ENCODE peak calls at places on chromosomes 11 and 22, in ten cellular contexts. One of them, this sample, is unnamed.

GRCh38 chr11:118401880-118402590 is 629 bp downstream of the ATP5MG start:
- DNase-seq in IMR-90: peak; percentile 92
- DNase-seq in substantia nigra: no peak
- DNase-seq in activated T-cell treated with anti-CD3 and anti-CD28 coated beads, Interleukin-2, amount 50 U/mL, for 72 hours: no peak
- DNase-seq in activated CD4-positive, alpha-beta T cell treated with anti-CD3 and anti-CD28 coated beads, Interleukin-2, amount 50 U/mL, for 4 hours: no peak
- DNase-seq in activated T-helper 1 cell treated with anti-CD3 and anti-CD28 coated beads, Interleukin-12 subunit alpha, Interleukin-12 subunit beta, Interleukin-2, Interleukin-4 antibody, amounts not matched to agents 30 ng/mL and 10 ng/mL and 1 ng/mL, durations not matched to agents 14 hours and 24 hours and 36 hours: no peak
- DNase-seq in aorta: no peak
- DNase-seq in Daoy: peak; percentile 6
- DNase-seq in progenitor cell of endocrine pancreas: no peak
- DNase-seq in germinal center: no peak
- DNase-seq in this sample: no peak

GRCh38 chr22:42243802-42244060 is 26.7 kb downstream of the TCF20 start:
- DNase-seq in IMR-90: no peak
- DNase-seq in substantia nigra: no peak
- DNase-seq in activated T-cell treated with anti-CD3 and anti-CD28 coated beads, Interleukin-2, amount 50 U/mL, for 72 hours: no peak
- DNase-seq in activated CD4-positive, alpha-beta T cell treated with anti-CD3 and anti-CD28 coated beads, Interleukin-2, amount 50 U/mL, for 4 hours: no peak
- DNase-seq in activated T-helper 1 cell treated with anti-CD3 and anti-CD28 coated beads, Interleukin-12 subunit alpha, Interleukin-12 subunit beta, Interleukin-2, Interleukin-4 antibody, amounts not matched to agents 30 ng/mL and 10 ng/mL and 1 ng/mL, durations not matched to agents 14 hours and 24 hours and 36 hours: no peak
- DNase-seq in aorta: no peak
- DNase-seq in Daoy: no peak
- DNase-seq in progenitor cell of endocrine pancreas: no peak
- DNase-seq in germinal center: no peak
- DNase-seq in this sample: no peak

GRCh38 chr22:25402501-25403283 is 161.8 kb upstream of the GRK3 start:
- DNase-seq in IMR-90: peak; percentile 59
- DNase-seq in substantia nigra: no peak
- DNase-seq in activated T-cell treated with anti-CD3 and anti-CD28 coated beads, Interleukin-2, amount 50 U/mL, for 72 hours: no peak
- DNase-seq in activated CD4-positive, alpha-beta T cell treated with anti-CD3 and anti-CD28 coated beads, Interleukin-2, amount 50 U/mL, for 4 hours: no peak
- DNase-seq in activated T-helper 1 cell treated with anti-CD3 and anti-CD28 coated beads, Interleukin-12 subunit alpha, Interleukin-12 subunit beta, Interleukin-2, Interleukin-4 antibody, amounts not matched to agents 30 ng/mL and 10 ng/mL and 1 ng/mL, durations not matched to agents 14 hours and 24 hours and 36 hours: no peak
- DNase-seq in aorta: no peak
- DNase-seq in Daoy: peak; percentile 78
- DNase-seq in progenitor cell of endocrine pancreas: no peak
- DNase-seq in germinal center: no peak
- DNase-seq in this sample: no peak

GRCh38 chr11:1129143-1129665 is 28.5 kb upstream of the MUC5AC start:
- DNase-seq in IMR-90: no peak
- DNase-seq in substantia nigra: no peak
- DNase-seq in activated T-cell treated with anti-CD3 and anti-CD28 coated beads, Interleukin-2, amount 50 U/mL, for 72 hours: no peak
- DNase-seq in activated CD4-positive, alpha-beta T cell treated with anti-CD3 and anti-CD28 coated beads, Interleukin-2, amount 50 U/mL, for 4 hours: no peak
- DNase-seq in activated T-helper 1 cell treated with anti-CD3 and anti-CD28 coated beads, Interleukin-12 subunit alpha, Interleukin-12 subunit beta, Interleukin-2, Interleukin-4 antibody, amounts not matched to agents 30 ng/mL and 10 ng/mL and 1 ng/mL, durations not matched to agents 14 hours and 24 hours and 36 hours: no peak
- DNase-seq in aorta: peak; percentile 33
- DNase-seq in Daoy: no peak
- DNase-seq in progenitor cell of endocrine pancreas: peak; percentile 8
- DNase-seq in germinal center: no peak
- DNase-seq in this sample: no peak

GRCh38 chr22:38696606-38697005 is 4.1 kb downstream of the JOSD1 start:
- DNase-seq in IMR-90: peak; percentile 92
- DNase-seq in substantia nigra: no peak
- DNase-seq in activated T-cell treated with anti-CD3 and anti-CD28 coated beads, Interleukin-2, amount 50 U/mL, for 72 hours: peak; percentile 70
- DNase-seq in activated CD4-positive, alpha-beta T cell treated with anti-CD3 and anti-CD28 coated beads, Interleukin-2, amount 50 U/mL, for 4 hours: peak; percentile 45
- DNase-seq in activated T-helper 1 cell treated with anti-CD3 and anti-CD28 coated beads, Interleukin-12 subunit alpha, Interleukin-12 subunit beta, Interleukin-2, Interleukin-4 antibody, amounts not matched to agents 30 ng/mL and 10 ng/mL and 1 ng/mL, durations not matched to agents 14 hours and 24 hours and 36 hours: no peak
- DNase-seq in aorta: no peak
- DNase-seq in Daoy: peak; percentile 84
- DNase-seq in progenitor cell of endocrine pancreas: no peak
- DNase-seq in germinal center: no peak
- DNase-seq in this sample: no peak

GRCh38 chr11:14309425-14310192 is 49.4 kb downstream of the RRAS2 start:
- DNase-seq in IMR-90: no peak
- DNase-seq in substantia nigra: no peak
- DNase-seq in activated T-cell treated with anti-CD3 and anti-CD28 coated beads, Interleukin-2, amount 50 U/mL, for 72 hours: no peak
- DNase-seq in activated CD4-positive, alpha-beta T cell treated with anti-CD3 and anti-CD28 coated beads, Interleukin-2, amount 50 U/mL, for 4 hours: no peak
- DNase-seq in activated T-helper 1 cell treated with anti-CD3 and anti-CD28 coated beads, Interleukin-12 subunit alpha, Interleukin-12 subunit beta, Interleukin-2, Interleukin-4 antibody, amounts not matched to agents 30 ng/mL and 10 ng/mL and 1 ng/mL, durations not matched to agents 14 hours and 24 hours and 36 hours: no peak
- DNase-seq in aorta: no peak
- DNase-seq in Daoy: no peak
- DNase-seq in progenitor cell of endocrine pancreas: no peak
- DNase-seq in germinal center: no peak
- DNase-seq in this sample: no peak

GRCh38 chr11:125164422-125165110 is at the start of gene PKNOX2:
- DNase-seq in IMR-90: peak; percentile 67
- DNase-seq in substantia nigra: peak; percentile 74
- DNase-seq in activated T-cell treated with anti-CD3 and anti-CD28 coated beads, Interleukin-2, amount 50 U/mL, for 72 hours: peak; percentile 73
- DNase-seq in activated CD4-positive, alpha-beta T cell treated with anti-CD3 and anti-CD28 coated beads, Interleukin-2, amount 50 U/mL, for 4 hours: peak; percentile 56
- DNase-seq in activated T-helper 1 cell treated with anti-CD3 and anti-CD28 coated beads, Interleukin-12 subunit alpha, Interleukin-12 subunit beta, Interleukin-2, Interleukin-4 antibody, amounts not matched to agents 30 ng/mL and 10 ng/mL and 1 ng/mL, durations not matched to agents 14 hours and 24 hours and 36 hours: peak; percentile 39
- DNase-seq in aorta: peak; percentile 85
- DNase-seq in Daoy: peak; percentile 81
- DNase-seq in progenitor cell of endocrine pancreas: peak; percentile 86
- DNase-seq in germinal center: peak; percentile 63
- DNase-seq in this sample: peak; percentile 37

GRCh38 chr22:38034278-38034882 is 22.8 kb upstream of the PICK1 start:
- DNase-seq in IMR-90: peak; percentile 91
- DNase-seq in substantia nigra: peak; percentile 83
- DNase-seq in activated T-cell treated with anti-CD3 and anti-CD28 coated beads, Interleukin-2, amount 50 U/mL, for 72 hours: no peak
- DNase-seq in activated CD4-positive, alpha-beta T cell treated with anti-CD3 and anti-CD28 coated beads, Interleukin-2, amount 50 U/mL, for 4 hours: no peak
- DNase-seq in activated T-helper 1 cell treated with anti-CD3 and anti-CD28 coated beads, Interleukin-12 subunit alpha, Interleukin-12 subunit beta, Interleukin-2, Interleukin-4 antibody, amounts not matched to agents 30 ng/mL and 10 ng/mL and 1 ng/mL, durations not matched to agents 14 hours and 24 hours and 36 hours: no peak
- DNase-seq in aorta: peak; percentile 88
- DNase-seq in Daoy: peak; percentile 90
- DNase-seq in progenitor cell of endocrine pancreas: no peak
- DNase-seq in germinal center: no peak
- DNase-seq in this sample: no peak

GRCh38 chr11:32435152-32435480 is 223 bp downstream of the WT1 start:
- DNase-seq in IMR-90: no peak
- DNase-seq in substantia nigra: no peak
- DNase-seq in activated T-cell treated with anti-CD3 and anti-CD28 coated beads, Interleukin-2, amount 50 U/mL, for 72 hours: peak; percentile 8
- DNase-seq in activated CD4-positive, alpha-beta T cell treated with anti-CD3 and anti-CD28 coated beads, Interleukin-2, amount 50 U/mL, for 4 hours: no peak
- DNase-seq in activated T-helper 1 cell treated with anti-CD3 and anti-CD28 coated beads, Interleukin-12 subunit alpha, Interleukin-12 subunit beta, Interleukin-2, Interleukin-4 antibody, amounts not matched to agents 30 ng/mL and 10 ng/mL and 1 ng/mL, durations not matched to agents 14 hours and 24 hours and 36 hours: no peak
- DNase-seq in aorta: no peak
- DNase-seq in Daoy: peak; percentile 60
- DNase-seq in progenitor cell of endocrine pancreas: no peak
- DNase-seq in germinal center: no peak
- DNase-seq in this sample: no peak

GRCh38 chr11:125980421-125980820 is 34.6 kb downstream of the VSIG10L2 start:
- DNase-seq in IMR-90: no peak
- DNase-seq in substantia nigra: no peak
- DNase-seq in activated T-cell treated with anti-CD3 and anti-CD28 coated beads, Interleukin-2, amount 50 U/mL, for 72 hours: no peak
- DNase-seq in activated CD4-positive, alpha-beta T cell treated with anti-CD3 and anti-CD28 coated beads, Interleukin-2, amount 50 U/mL, for 4 hours: no peak
- DNase-seq in activated T-helper 1 cell treated with anti-CD3 and anti-CD28 coated beads, Interleukin-12 subunit alpha, Interleukin-12 subunit beta, Interleukin-2, Interleukin-4 antibody, amounts not matched to agents 30 ng/mL and 10 ng/mL and 1 ng/mL, durations not matched to agents 14 hours and 24 hours and 36 hours: no peak
- DNase-seq in aorta: no peak
- DNase-seq in Daoy: no peak
- DNase-seq in progenitor cell of endocrine pancreas: no peak
- DNase-seq in germinal center: no peak
- DNase-seq in this sample: no peak

GRCh38 chr11:77110836-77111235 is 8.2 kb downstream of the OMP start:
- DNase-seq in IMR-90: no peak
- DNase-seq in substantia nigra: no peak
- DNase-seq in activated T-cell treated with anti-CD3 and anti-CD28 coated beads, Interleukin-2, amount 50 U/mL, for 72 hours: no peak
- DNase-seq in activated CD4-positive, alpha-beta T cell treated with anti-CD3 and anti-CD28 coated beads, Interleukin-2, amount 50 U/mL, for 4 hours: no peak
- DNase-seq in activated T-helper 1 cell treated with anti-CD3 and anti-CD28 coated beads, Interleukin-12 subunit alpha, Interleukin-12 subunit beta, Interleukin-2, Interleukin-4 antibody, amounts not matched to agents 30 ng/mL and 10 ng/mL and 1 ng/mL, durations not matched to agents 14 hours and 24 hours and 36 hours: no peak
- DNase-seq in aorta: no peak
- DNase-seq in Daoy: no peak
- DNase-seq in progenitor cell of endocrine pancreas: no peak
- DNase-seq in germinal center: no peak
- DNase-seq in this sample: no peak

GRCh38 chr22:38186429-38186828 is 4.8 kb upstream of the PLA2G6 start:
- DNase-seq in IMR-90: no peak
- DNase-seq in substantia nigra: no peak
- DNase-seq in activated T-cell treated with anti-CD3 and anti-CD28 coated beads, Interleukin-2, amount 50 U/mL, for 72 hours: no peak
- DNase-seq in activated CD4-positive, alpha-beta T cell treated with anti-CD3 and anti-CD28 coated beads, Interleukin-2, amount 50 U/mL, for 4 hours: no peak
- DNase-seq in activated T-helper 1 cell treated with anti-CD3 and anti-CD28 coated beads, Interleukin-12 subunit alpha, Interleukin-12 subunit beta, Interleukin-2, Interleukin-4 antibody, amounts not matched to agents 30 ng/mL and 10 ng/mL and 1 ng/mL, durations not matched to agents 14 hours and 24 hours and 36 hours: no peak
- DNase-seq in aorta: no peak
- DNase-seq in Daoy: no peak
- DNase-seq in progenitor cell of endocrine pancreas: no peak
- DNase-seq in germinal center: no peak
- DNase-seq in this sample: no peak

GRCh38 chr11:69718147-69718546 is 14.3 kb upstream of the FGF19 start:
- DNase-seq in IMR-90: peak; percentile 23
- DNase-seq in substantia nigra: no peak
- DNase-seq in activated T-cell treated with anti-CD3 and anti-CD28 coated beads, Interleukin-2, amount 50 U/mL, for 72 hours: peak; percentile 19
- DNase-seq in activated CD4-positive, alpha-beta T cell treated with anti-CD3 and anti-CD28 coated beads, Interleukin-2, amount 50 U/mL, for 4 hours: no peak
- DNase-seq in activated T-helper 1 cell treated with anti-CD3 and anti-CD28 coated beads, Interleukin-12 subunit alpha, Interleukin-12 subunit beta, Interleukin-2, Interleukin-4 antibody, amounts not matched to agents 30 ng/mL and 10 ng/mL and 1 ng/mL, durations not matched to agents 14 hours and 24 hours and 36 hours: no peak
- DNase-seq in aorta: no peak
- DNase-seq in Daoy: peak; percentile 64
- DNase-seq in progenitor cell of endocrine pancreas: peak; percentile 58
- DNase-seq in germinal center: peak; percentile 88
- DNase-seq in this sample: no peak

GRCh38 chr11:87219266-87219665 is 181.5 kb downstream of the TMEM135 start:
- DNase-seq in IMR-90: no peak
- DNase-seq in substantia nigra: no peak
- DNase-seq in activated T-cell treated with anti-CD3 and anti-CD28 coated beads, Interleukin-2, amount 50 U/mL, for 72 hours: no peak
- DNase-seq in activated CD4-positive, alpha-beta T cell treated with anti-CD3 and anti-CD28 coated beads, Interleukin-2, amount 50 U/mL, for 4 hours: no peak
- DNase-seq in activated T-helper 1 cell treated with anti-CD3 and anti-CD28 coated beads, Interleukin-12 subunit alpha, Interleukin-12 subunit beta, Interleukin-2, Interleukin-4 antibody, amounts not matched to agents 30 ng/mL and 10 ng/mL and 1 ng/mL, durations not matched to agents 14 hours and 24 hours and 36 hours: no peak
- DNase-seq in aorta: no peak
- DNase-seq in Daoy: no peak
- DNase-seq in progenitor cell of endocrine pancreas: no peak
- DNase-seq in germinal center: no peak
- DNase-seq in this sample: no peak

GRCh38 chr22:26124991-26125725 is 44.1 kb upstream of the SEZ6L start:
- DNase-seq in IMR-90: no peak
- DNase-seq in substantia nigra: no peak
- DNase-seq in activated T-cell treated with anti-CD3 and anti-CD28 coated beads, Interleukin-2, amount 50 U/mL, for 72 hours: no peak
- DNase-seq in activated CD4-positive, alpha-beta T cell treated with anti-CD3 and anti-CD28 coated beads, Interleukin-2, amount 50 U/mL, for 4 hours: no peak
- DNase-seq in activated T-helper 1 cell treated with anti-CD3 and anti-CD28 coated beads, Interleukin-12 subunit alpha, Interleukin-12 subunit beta, Interleukin-2, Interleukin-4 antibody, amounts not matched to agents 30 ng/mL and 10 ng/mL and 1 ng/mL, durations not matched to agents 14 hours and 24 hours and 36 hours: no peak
- DNase-seq in aorta: no peak
- DNase-seq in Daoy: no peak
- DNase-seq in progenitor cell of endocrine pancreas: no peak
- DNase-seq in germinal center: no peak
- DNase-seq in this sample: no peak

GRCh38 chr22:29156507-29156906 is 49.2 kb upstream of the EMID1 start:
- DNase-seq in IMR-90: peak; percentile 5
- DNase-seq in substantia nigra: no peak
- DNase-seq in activated T-cell treated with anti-CD3 and anti-CD28 coated beads, Interleukin-2, amount 50 U/mL, for 72 hours: no peak
- DNase-seq in activated CD4-positive, alpha-beta T cell treated with anti-CD3 and anti-CD28 coated beads, Interleukin-2, amount 50 U/mL, for 4 hours: no peak
- DNase-seq in activated T-helper 1 cell treated with anti-CD3 and anti-CD28 coated beads, Interleukin-12 subunit alpha, Interleukin-12 subunit beta, Interleukin-2, Interleukin-4 antibody, amounts not matched to agents 30 ng/mL and 10 ng/mL and 1 ng/mL, durations not matched to agents 14 hours and 24 hours and 36 hours: no peak
- DNase-seq in aorta: no peak
- DNase-seq in Daoy: no peak
- DNase-seq in progenitor cell of endocrine pancreas: no peak
- DNase-seq in germinal center: no peak
- DNase-seq in this sample: no peak

GRCh38 chr11:116267146-116267545 is 505.6 kb downstream of the BUD13 start:
- DNase-seq in IMR-90: no peak
- DNase-seq in substantia nigra: no peak
- DNase-seq in activated T-cell treated with anti-CD3 and anti-CD28 coated beads, Interleukin-2, amount 50 U/mL, for 72 hours: no peak
- DNase-seq in activated CD4-positive, alpha-beta T cell treated with anti-CD3 and anti-CD28 coated beads, Interleukin-2, amount 50 U/mL, for 4 hours: no peak
- DNase-seq in activated T-helper 1 cell treated with anti-CD3 and anti-CD28 coated beads, Interleukin-12 subunit alpha, Interleukin-12 subunit beta, Interleukin-2, Interleukin-4 antibody, amounts not matched to agents 30 ng/mL and 10 ng/mL and 1 ng/mL, durations not matched to agents 14 hours and 24 hours and 36 hours: no peak
- DNase-seq in aorta: no peak
- DNase-seq in Daoy: peak; percentile 7
- DNase-seq in progenitor cell of endocrine pancreas: no peak
- DNase-seq in germinal center: no peak
- DNase-seq in this sample: no peak

GRCh38 chr11:23586188-23586587 is 725.9 kb upstream of the CCDC179 start:
- DNase-seq in IMR-90: peak; percentile 10
- DNase-seq in substantia nigra: no peak
- DNase-seq in activated T-cell treated with anti-CD3 and anti-CD28 coated beads, Interleukin-2, amount 50 U/mL, for 72 hours: no peak
- DNase-seq in activated CD4-positive, alpha-beta T cell treated with anti-CD3 and anti-CD28 coated beads, Interleukin-2, amount 50 U/mL, for 4 hours: no peak
- DNase-seq in activated T-helper 1 cell treated with anti-CD3 and anti-CD28 coated beads, Interleukin-12 subunit alpha, Interleukin-12 subunit beta, Interleukin-2, Interleukin-4 antibody, amounts not matched to agents 30 ng/mL and 10 ng/mL and 1 ng/mL, durations not matched to agents 14 hours and 24 hours and 36 hours: no peak
- DNase-seq in aorta: no peak
- DNase-seq in Daoy: no peak
- DNase-seq in progenitor cell of endocrine pancreas: no peak
- DNase-seq in germinal center: no peak
- DNase-seq in this sample: no peak

GRCh38 chr11:223921-224320 is 12.2 kb downstream of the SIRT3 start:
- DNase-seq in IMR-90: no peak
- DNase-seq in substantia nigra: no peak
- DNase-seq in activated T-cell treated with anti-CD3 and anti-CD28 coated beads, Interleukin-2, amount 50 U/mL, for 72 hours: no peak
- DNase-seq in activated CD4-positive, alpha-beta T cell treated with anti-CD3 and anti-CD28 coated beads, Interleukin-2, amount 50 U/mL, for 4 hours: no peak
- DNase-seq in activated T-helper 1 cell treated with anti-CD3 and anti-CD28 coated beads, Interleukin-12 subunit alpha, Interleukin-12 subunit beta, Interleukin-2, Interleukin-4 antibody, amounts not matched to agents 30 ng/mL and 10 ng/mL and 1 ng/mL, durations not matched to agents 14 hours and 24 hours and 36 hours: no peak
- DNase-seq in aorta: no peak
- DNase-seq in Daoy: no peak
- DNase-seq in progenitor cell of endocrine pancreas: no peak
- DNase-seq in germinal center: no peak
- DNase-seq in this sample: no peak

GRCh38 chr22:29387921-29388758 is at the start of gene AP1B1:
- DNase-seq in IMR-90: peak; percentile 84
- DNase-seq in substantia nigra: peak; percentile 91
- DNase-seq in activated T-cell treated with anti-CD3 and anti-CD28 coated beads, Interleukin-2, amount 50 U/mL, for 72 hours: peak; percentile 98
- DNase-seq in activated CD4-positive, alpha-beta T cell treated with anti-CD3 and anti-CD28 coated beads, Interleukin-2, amount 50 U/mL, for 4 hours: peak; percentile 88
- DNase-seq in activated T-helper 1 cell treated with anti-CD3 and anti-CD28 coated beads, Interleukin-12 subunit alpha, Interleukin-12 subunit beta, Interleukin-2, Interleukin-4 antibody, amounts not matched to agents 30 ng/mL and 10 ng/mL and 1 ng/mL, durations not matched to agents 14 hours and 24 hours and 36 hours: peak; percentile 95
- DNase-seq in aorta: peak; percentile 97
- DNase-seq in Daoy: peak; percentile 94
- DNase-seq in progenitor cell of endocrine pancreas: peak; percentile 89
- DNase-seq in germinal center: peak; percentile 95
- DNase-seq in this sample: peak; percentile 92

GRCh38 chr11:15662285-15662684 is 547.6 kb downstream of the INSC start:
- DNase-seq in IMR-90: no peak
- DNase-seq in substantia nigra: no peak
- DNase-seq in activated T-cell treated with anti-CD3 and anti-CD28 coated beads, Interleukin-2, amount 50 U/mL, for 72 hours: no peak
- DNase-seq in activated CD4-positive, alpha-beta T cell treated with anti-CD3 and anti-CD28 coated beads, Interleukin-2, amount 50 U/mL, for 4 hours: no peak
- DNase-seq in activated T-helper 1 cell treated with anti-CD3 and anti-CD28 coated beads, Interleukin-12 subunit alpha, Interleukin-12 subunit beta, Interleukin-2, Interleukin-4 antibody, amounts not matched to agents 30 ng/mL and 10 ng/mL and 1 ng/mL, durations not matched to agents 14 hours and 24 hours and 36 hours: no peak
- DNase-seq in aorta: no peak
- DNase-seq in Daoy: no peak
- DNase-seq in progenitor cell of endocrine pancreas: no peak
- DNase-seq in germinal center: no peak
- DNase-seq in this sample: no peak

GRCh38 chr11:34331329-34331728 is 26.5 kb downstream of the ABTB2 start:
- DNase-seq in IMR-90: peak; percentile 60
- DNase-seq in substantia nigra: no peak
- DNase-seq in activated T-cell treated with anti-CD3 and anti-CD28 coated beads, Interleukin-2, amount 50 U/mL, for 72 hours: no peak
- DNase-seq in activated CD4-positive, alpha-beta T cell treated with anti-CD3 and anti-CD28 coated beads, Interleukin-2, amount 50 U/mL, for 4 hours: no peak
- DNase-seq in activated T-helper 1 cell treated with anti-CD3 and anti-CD28 coated beads, Interleukin-12 subunit alpha, Interleukin-12 subunit beta, Interleukin-2, Interleukin-4 antibody, amounts not matched to agents 30 ng/mL and 10 ng/mL and 1 ng/mL, durations not matched to agents 14 hours and 24 hours and 36 hours: no peak
- DNase-seq in aorta: peak; percentile 73
- DNase-seq in Daoy: peak; percentile 94
- DNase-seq in progenitor cell of endocrine pancreas: no peak
- DNase-seq in germinal center: no peak
- DNase-seq in this sample: no peak

GRCh38 chr11:119537641-119538253 is 114.8 kb upstream of the THY1 start:
- DNase-seq in IMR-90: no peak
- DNase-seq in substantia nigra: no peak
- DNase-seq in activated T-cell treated with anti-CD3 and anti-CD28 coated beads, Interleukin-2, amount 50 U/mL, for 72 hours: no peak
- DNase-seq in activated CD4-positive, alpha-beta T cell treated with anti-CD3 and anti-CD28 coated beads, Interleukin-2, amount 50 U/mL, for 4 hours: no peak
- DNase-seq in activated T-helper 1 cell treated with anti-CD3 and anti-CD28 coated beads, Interleukin-12 subunit alpha, Interleukin-12 subunit beta, Interleukin-2, Interleukin-4 antibody, amounts not matched to agents 30 ng/mL and 10 ng/mL and 1 ng/mL, durations not matched to agents 14 hours and 24 hours and 36 hours: no peak
- DNase-seq in aorta: no peak
- DNase-seq in Daoy: no peak
- DNase-seq in progenitor cell of endocrine pancreas: no peak
- DNase-seq in germinal center: no peak
- DNase-seq in this sample: no peak

GRCh38 chr11:44627911-44628729 is 62.7 kb downstream of the CD82 start:
- DNase-seq in IMR-90: peak; percentile 49
- DNase-seq in substantia nigra: peak; percentile 93
- DNase-seq in activated T-cell treated with anti-CD3 and anti-CD28 coated beads, Interleukin-2, amount 50 U/mL, for 72 hours: no peak
- DNase-seq in activated CD4-positive, alpha-beta T cell treated with anti-CD3 and anti-CD28 coated beads, Interleukin-2, amount 50 U/mL, for 4 hours: no peak
- DNase-seq in activated T-helper 1 cell treated with anti-CD3 and anti-CD28 coated beads, Interleukin-12 subunit alpha, Interleukin-12 subunit beta, Interleukin-2, Interleukin-4 antibody, amounts not matched to agents 30 ng/mL and 10 ng/mL and 1 ng/mL, durations not matched to agents 14 hours and 24 hours and 36 hours: no peak
- DNase-seq in aorta: peak; percentile 80
- DNase-seq in Daoy: peak; percentile 67
- DNase-seq in progenitor cell of endocrine pancreas: peak; percentile 7
- DNase-seq in germinal center: no peak
- DNase-seq in this sample: no peak

GRCh38 chr22:19940536-19941364 is 822 bp upstream of the COMT start:
- DNase-seq in IMR-90: no peak
- DNase-seq in substantia nigra: no peak
- DNase-seq in activated T-cell treated with anti-CD3 and anti-CD28 coated beads, Interleukin-2, amount 50 U/mL, for 72 hours: no peak
- DNase-seq in activated CD4-positive, alpha-beta T cell treated with anti-CD3 and anti-CD28 coated beads, Interleukin-2, amount 50 U/mL, for 4 hours: no peak
- DNase-seq in activated T-helper 1 cell treated with anti-CD3 and anti-CD28 coated beads, Interleukin-12 subunit alpha, Interleukin-12 subunit beta, Interleukin-2, Interleukin-4 antibody, amounts not matched to agents 30 ng/mL and 10 ng/mL and 1 ng/mL, durations not matched to agents 14 hours and 24 hours and 36 hours: no peak
- DNase-seq in aorta: peak; percentile 49
- DNase-seq in Daoy: no peak
- DNase-seq in progenitor cell of endocrine pancreas: no peak
- DNase-seq in germinal center: no peak
- DNase-seq in this sample: no peak

GRCh38 chr11:57460017-57460755 is at the start of gene RTN4RL2:
- DNase-seq in IMR-90: peak; percentile 45
- DNase-seq in substantia nigra: no peak
- DNase-seq in activated T-cell treated with anti-CD3 and anti-CD28 coated beads, Interleukin-2, amount 50 U/mL, for 72 hours: peak; percentile 76
- DNase-seq in activated CD4-positive, alpha-beta T cell treated with anti-CD3 and anti-CD28 coated beads, Interleukin-2, amount 50 U/mL, for 4 hours: peak; percentile 17
- DNase-seq in activated T-helper 1 cell treated with anti-CD3 and anti-CD28 coated beads, Interleukin-12 subunit alpha, Interleukin-12 subunit beta, Interleukin-2, Interleukin-4 antibody, amounts not matched to agents 30 ng/mL and 10 ng/mL and 1 ng/mL, durations not matched to agents 14 hours and 24 hours and 36 hours: no peak
- DNase-seq in aorta: peak; percentile 64
- DNase-seq in Daoy: peak; percentile 78
- DNase-seq in progenitor cell of endocrine pancreas: peak; percentile 51
- DNase-seq in germinal center: peak; percentile 71
- DNase-seq in this sample: no peak

GRCh38 chr11:45964911-45965389 is 42.5 kb downstream of the LARGE2 start:
- DNase-seq in IMR-90: peak; percentile 80
- DNase-seq in substantia nigra: peak; percentile 52
- DNase-seq in activated T-cell treated with anti-CD3 and anti-CD28 coated beads, Interleukin-2, amount 50 U/mL, for 72 hours: peak; percentile 47
- DNase-seq in activated CD4-positive, alpha-beta T cell treated with anti-CD3 and anti-CD28 coated beads, Interleukin-2, amount 50 U/mL, for 4 hours: peak; percentile 34
- DNase-seq in activated T-helper 1 cell treated with anti-CD3 and anti-CD28 coated beads, Interleukin-12 subunit alpha, Interleukin-12 subunit beta, Interleukin-2, Interleukin-4 antibody, amounts not matched to agents 30 ng/mL and 10 ng/mL and 1 ng/mL, durations not matched to agents 14 hours and 24 hours and 36 hours: peak; percentile 38
- DNase-seq in aorta: peak; percentile 62
- DNase-seq in Daoy: peak; percentile 70
- DNase-seq in progenitor cell of endocrine pancreas: peak; percentile 27
- DNase-seq in germinal center: peak; percentile 69
- DNase-seq in this sample: peak; percentile 30

GRCh38 chr22:23754220-23754919 is at the start of gene VPREB3:
- DNase-seq in IMR-90: no peak
- DNase-seq in substantia nigra: no peak
- DNase-seq in activated T-cell treated with anti-CD3 and anti-CD28 coated beads, Interleukin-2, amount 50 U/mL, for 72 hours: no peak
- DNase-seq in activated CD4-positive, alpha-beta T cell treated with anti-CD3 and anti-CD28 coated beads, Interleukin-2, amount 50 U/mL, for 4 hours: no peak
- DNase-seq in activated T-helper 1 cell treated with anti-CD3 and anti-CD28 coated beads, Interleukin-12 subunit alpha, Interleukin-12 subunit beta, Interleukin-2, Interleukin-4 antibody, amounts not matched to agents 30 ng/mL and 10 ng/mL and 1 ng/mL, durations not matched to agents 14 hours and 24 hours and 36 hours: no peak
- DNase-seq in aorta: no peak
- DNase-seq in Daoy: no peak
- DNase-seq in progenitor cell of endocrine pancreas: no peak
- DNase-seq in germinal center: peak; percentile 62
- DNase-seq in this sample: no peak